ENCODE peak calls at places on chromosomes 6 and 20, in eight cellular contexts. P is CD4-positive, alpha-beta memory T cell; S is stimulated activated CD4-positive, alpha-beta T cell treated with anti-CD3 and anti-CD28 coated beads, Interleukin-1b, Interleukin-23, amount 100 ng/mL, for 24 hours; T is uterus; L is non-pigmented ciliary epithelial cell; A is myocyte; G is renal cortical epithelial cell; J is HT-29. O is an unnamed sample.

GRCh38 chr6:131995924-131996323 is 44.8 kb upstream of the CCN2 start:
- DNase-seq in P (no peak), S (no peak), T (no peak), L (peak; percentile 83), A (peak; percentile 70), G (peak; percentile 79), J (no peak), O (no peak)

GRCh38 chr6:41682497-41682961 is 44.3 kb downstream of the MDFI start:
- DNase-seq in P (no peak), S (no peak), T (no peak), L (no peak), A (no peak), G (no peak), J (no peak), O (no peak)

GRCh38 chr20:53100476-53100911 is 128.3 kb downstream of the TSHZ2 start:
- DNase-seq in P (no peak), S (no peak), T (no peak), L (no peak), A (no peak), G (peak; percentile 16), J (no peak), O (no peak)

GRCh38 chr6:13278991-13279390 is 49.3 kb downstream of the TBC1D7 start:
- DNase-seq in P (no peak), S (no peak), T (no peak), L (no peak), A (no peak), G (no peak), J (no peak), O (no peak)

GRCh38 chr6:39157511-39157910 is 42.5 kb upstream of the SAYSD1 start:
- DNase-seq in P (no peak), S (no peak), T (no peak), L (no peak), A (no peak), G (no peak), J (no peak), O (no peak)

GRCh38 chr6:168182908-168183612 is 104.0 kb upstream of the FRMD1 start:
- DNase-seq in P (no peak), S (no peak), T (peak; percentile 9), L (no peak), A (no peak), G (no peak), J (no peak), O (no peak)

GRCh38 chr20:32281711-32282110 is 4.3 kb downstream of the KIF3B start:
- DNase-seq in P (no peak), S (no peak), T (no peak), L (no peak), A (no peak), G (no peak), J (no peak), O (no peak)

GRCh38 chr20:19986419-19986818 is 30.7 kb upstream of the NAA20 start:
- DNase-seq in P (no peak), S (no peak), T (peak; percentile 71), L (no peak), A (peak; percentile 78), G (peak; percentile 47), J (no peak), O (no peak)

GRCh38 chr20:41169184-41169690 is 31.9 kb downstream of the PLCG1 start:
- DNase-seq in P (no peak), S (no peak), T (peak; percentile 14), L (no peak), A (no peak), G (no peak), J (no peak), O (no peak)

GRCh38 chr6:83827050-83827449 is 26.1 kb upstream of the RIPPLY2 start:
- DNase-seq in P (no peak), S (no peak), T (no peak), L (no peak), A (no peak), G (peak; percentile 2), J (no peak), O (no peak)

GRCh38 chr6:72553531-72554202 is 68.2 kb upstream of the KCNQ5 start:
- DNase-seq in P (no peak), S (no peak), T (no peak), L (peak; percentile 84), A (peak; percentile 84), G (peak; percentile 36), J (no peak), O (peak; percentile 18)

GRCh38 chr20:33697129-33697528 is 10.9 kb upstream of the E2F1 start:
- DNase-seq in P (no peak), S (no peak), T (peak; percentile 88), L (no peak), A (peak; percentile 71), G (no peak), J (no peak), O (no peak)

GRCh38 chr6:63094947-63095346 is 116.3 kb upstream of the FKBP1C start:
- DNase-seq in P (no peak), S (no peak), T (no peak), L (no peak), A (no peak), G (peak; percentile 6), J (no peak), O (no peak)

GRCh38 chr20:23286346-23286745 is 64.2 kb upstream of the NXT1 start:
- DNase-seq in P (no peak), S (no peak), T (no peak), L (no peak), A (no peak), G (no peak), J (no peak), O (no peak)

GRCh38 chr6:141700836-141701235 is 431.9 kb upstream of the GJE1 start:
- DNase-seq in P (no peak), S (no peak), T (no peak), L (no peak), A (no peak), G (peak; percentile 20), J (no peak), O (no peak)

GRCh38 chr6:117674503-117674902 is 766 bp upstream of the NUS1 start:
- DNase-seq in P (no peak), S (no peak), T (no peak), L (no peak), A (no peak), G (no peak), J (no peak), O (no peak)

GRCh38 chr20:23164176-23164601 is 78.1 kb upstream of the CD93 start:
- DNase-seq in P (no peak), S (no peak), T (no peak), L (no peak), A (no peak), G (no peak), J (peak; percentile 64), O (no peak)

GRCh38 chr20:63497946-63498935 is 642 bp downstream of the EEF1A2 start:
- DNase-seq in P (no peak), S (no peak), T (no peak), L (no peak), A (peak; percentile 87), G (peak; percentile 24), J (no peak), O (no peak)

GRCh38 chr20:34615477-34615876 is 57.0 kb downstream of the MAP1LC3A start:
- DNase-seq in P (no peak), S (no peak), T (no peak), L (no peak), A (no peak), G (no peak), J (no peak), O (no peak)

GRCh38 chr20:34367155-34367554 is 4.1 kb downstream of the ITCH start:
- DNase-seq in P (no peak), S (no peak), T (no peak), L (no peak), A (no peak), G (no peak), J (no peak), O (no peak)

GRCh38 chr6:33671381-33672072 is 40.0 kb downstream of the UQCC2 start:
- DNase-seq in P (no peak), S (no peak), T (no peak), L (no peak), A (no peak), G (no peak), J (no peak), O (no peak)